ENCODE peak calls at places on chromosome 9, in seven cellular contexts. W is K562, N is MM.1S, Y is mucosa of descending colon, T is pancreas, U is esophagus squamous epithelium, Q is GM23338. A is an unnamed sample.

GRCh38 chr9:122346478-122347347 is 24.1 kb upstream of the PTGS1 start:
- DNase-seq in W (no peak), N (no peak), Y (no peak), T (peak; percentile 73), U (no peak), Q (peak; percentile 61), A (peak; percentile 70)

GRCh38 chr9:20729545-20729944 is 45.5 kb downstream of the FOCAD start:
- DNase-seq in W (no peak), N (no peak), Y (no peak), T (no peak), U (no peak), Q (no peak), A (no peak)

GRCh38 chr9:16598316-16598715 is 272.2 kb downstream of the BNC2 start:
- DNase-seq in W (no peak), N (no peak), Y (no peak), T (no peak), U (no peak), Q (no peak), A (no peak)

GRCh38 chr9:100086097-100086496 is 12.7 kb downstream of the ERP44 start:
- DNase-seq in W (no peak), N (no peak), Y (no peak), T (no peak), U (no peak), Q (no peak), A (no peak)

GRCh38 chr9:112034216-112034611 is 137.6 kb downstream of the UGCG start:
- DNase-seq in W (no peak), N (no peak), Y (no peak), T (no peak), U (no peak), Q (no peak), A (no peak)

GRCh38 chr9:88537743-88538055 is 2.7 kb downstream of the NXNL2 start:
- DNase-seq in W (no peak), N (peak; percentile 18), Y (no peak), T (no peak), U (no peak), Q (peak; percentile 38), A (peak; percentile 53)

GRCh38 chr9:82354260-82354659 is 365.7 kb downstream of the SPATA31D1 start:
- DNase-seq in W (no peak), N (no peak), Y (no peak), T (no peak), U (no peak), Q (no peak), A (no peak)

GRCh38 chr9:89884356-89885083 is 279.7 kb downstream of the GADD45G start:
- DNase-seq in W (no peak), N (no peak), Y (no peak), T (no peak), U (no peak), Q (no peak), A (peak; percentile 62)

GRCh38 chr9:111038336-111039202 is at the start of gene LPAR1:
- DNase-seq in W (no peak), N (no peak), Y (peak; percentile 80), T (peak; percentile 77), U (no peak), Q (peak; percentile 78), A (peak; percentile 18)

GRCh38 chr9:83266618-83267543 is 203.9 kb upstream of the RASEF start:
- DNase-seq in W (no peak), N (no peak), Y (no peak), T (no peak), U (no peak), Q (no peak), A (peak; percentile 67)

GRCh38 chr9:98796364-98797101 is at the start of gene ANKS6:
- DNase-seq in W (peak; percentile 95), N (peak; percentile 79), Y (peak; percentile 85), T (peak; percentile 99), U (no peak), Q (peak; percentile 90), A (peak; percentile 89)

GRCh38 chr9:129006328-129007034 is 21.6 kb downstream of the SH3GLB2 start:
- DNase-seq in W (peak; percentile 80), N (peak; percentile 65), Y (peak; percentile 50), T (peak; percentile 74), U (no peak), Q (peak; percentile 92), A (peak; percentile 63)

DNA sequence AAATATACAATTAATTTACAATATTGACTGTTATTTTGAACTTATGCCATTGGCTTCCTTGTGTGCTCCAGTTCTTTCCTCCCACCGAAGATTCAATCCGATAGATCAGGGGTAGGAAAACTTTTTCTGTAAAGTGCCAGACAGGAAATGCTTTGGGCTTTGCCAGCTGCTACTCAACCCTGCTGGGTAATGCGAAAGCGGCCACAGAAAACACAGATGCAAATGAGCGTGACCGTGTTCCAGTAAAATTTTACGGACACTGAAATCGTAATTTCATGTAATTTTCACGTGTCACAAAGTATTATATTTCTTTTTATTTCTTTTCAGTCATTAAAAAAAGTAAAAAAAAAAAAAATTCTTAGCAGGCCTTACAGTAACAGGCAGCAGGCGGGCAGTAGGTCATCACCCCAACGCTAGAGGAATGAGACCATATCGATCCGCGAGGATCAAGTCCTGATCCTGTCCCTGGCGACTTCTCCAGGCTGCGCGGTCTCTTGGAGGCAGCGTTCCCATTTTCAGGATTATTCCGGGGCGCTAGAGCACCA is 604 bp downstream of the NMRK1 start:
- DNase-seq in W (no peak), N (peak; percentile 83), Y (no peak), T (no peak), U (no peak), Q (peak; percentile 69), A (peak; percentile 29)
- TF ChIP-seq CTCF in W (no peak), N (no peak), Y (no peak), T (no peak), U (no peak), Q (no peak), A (no peak)

GRCh38 chr9:137959641-137960411 is 82.2 kb downstream of the CACNA1B start:
- DNase-seq in W (peak; percentile 27), N (no peak), Y (peak; percentile 43), T (no peak), U (no peak), Q (peak; percentile 74), A (no peak)

GRCh38 chr9:137963525-137963924 is 85.9 kb downstream of the CACNA1B start:
- DNase-seq in W (no peak), N (no peak), Y (no peak), T (no peak), U (no peak), Q (no peak), A (no peak)

GRCh38 chr9:137956688-137957385 is 79.3 kb downstream of the CACNA1B start:
- DNase-seq in W (no peak), N (no peak), Y (no peak), T (no peak), U (no peak), Q (no peak), A (no peak)

GRCh38 chr9:137956039-137956438 is 78.5 kb downstream of the CACNA1B start:
- DNase-seq in W (no peak), N (no peak), Y (no peak), T (no peak), U (no peak), Q (no peak), A (no peak)

GRCh38 chr9:137960496-137960895 is 82.9 kb downstream of the CACNA1B start:
- DNase-seq in W (no peak), N (no peak), Y (no peak), T (no peak), U (no peak), Q (peak; percentile 77), A (no peak)
- TF ChIP-seq CTCF in W (peak; percentile 26), N (no peak), Y (no peak), T (no peak), U (no peak), Q (peak; percentile 50), A (no peak)

DNA sequence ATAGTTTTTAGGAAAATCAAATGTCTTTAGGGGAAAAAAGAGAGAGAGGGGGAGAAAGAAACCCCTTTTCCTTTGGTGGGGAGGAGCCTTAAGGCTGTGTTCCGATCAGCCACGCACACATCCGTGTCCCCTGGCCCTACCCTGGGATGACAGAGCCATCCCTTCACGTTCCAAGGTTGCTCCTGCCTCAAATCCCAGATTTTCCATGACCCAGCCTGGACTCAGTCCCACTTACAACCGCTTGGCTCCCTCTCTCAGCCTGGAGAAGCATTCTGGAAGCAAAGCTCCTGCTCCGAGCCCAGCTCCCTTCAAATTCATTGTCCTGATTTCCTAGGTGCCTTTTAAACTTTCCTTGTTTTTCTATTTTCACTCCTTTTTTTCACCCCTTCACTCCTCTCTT is 78.5 kb downstream of the COL27A1 start:
- DNase-seq in W (no peak), N (no peak), Y (no peak), T (no peak), U (no peak), Q (no peak), A (peak; percentile 68)
- TF ChIP-seq CTCF in W (no peak), N (no peak), Y (no peak), T (no peak), U (no peak), Q (no peak), A (no peak)

GRCh38 chr9:33791117-33791516 is 4.2 kb upstream of the PRSS3 start:
- DNase-seq in W (no peak), N (no peak), Y (no peak), T (no peak), U (no peak), Q (no peak), A (no peak)

GRCh38 chr9:33781736-33782135 is 13.6 kb upstream of the PRSS3 start:
- DNase-seq in W (no peak), N (no peak), Y (no peak), T (no peak), U (no peak), Q (no peak), A (no peak)

GRCh38 chr9:33782395-33783152 is 12.8 kb upstream of the PRSS3 start:
- DNase-seq in W (no peak), N (no peak), Y (no peak), T (no peak), U (no peak), Q (no peak), A (no peak)

GRCh38 chr9:33787839-33788238 is 7.5 kb upstream of the PRSS3 start:
- DNase-seq in W (no peak), N (no peak), Y (no peak), T (no peak), U (no peak), Q (no peak), A (peak; percentile 26)

DNA sequence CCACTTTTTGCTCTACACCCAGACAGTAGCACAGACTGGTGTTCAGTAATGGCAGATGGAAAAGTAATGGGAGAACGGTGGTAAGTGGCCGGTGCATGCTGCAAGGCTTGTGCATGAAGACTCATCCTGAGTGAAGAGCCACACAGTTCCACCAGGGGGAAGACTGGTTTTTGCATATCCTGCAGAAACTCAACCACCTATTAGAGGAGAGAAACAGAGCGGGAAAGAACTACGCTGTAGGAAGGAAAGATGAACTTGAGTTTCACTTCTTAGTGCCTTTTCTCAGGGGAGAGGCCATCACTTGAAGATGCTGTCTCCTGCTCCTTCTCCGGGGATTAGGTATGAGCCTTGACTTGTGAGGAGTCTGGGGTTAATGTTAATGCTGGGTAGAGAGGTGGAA is 9.4 kb upstream of the PRSS3 start:
- DNase-seq in W (no peak), N (no peak), Y (no peak), T (no peak), U (no peak), Q (peak; percentile 63), A (no peak)
- TF ChIP-seq CTCF in W (peak; percentile 51), N (no peak), Y (no peak), T (peak; percentile 18), U (no peak), Q (peak; percentile 30), A (no peak)

A was measured in heart right ventricle.